ENCODE peak calls at places on chromosomes 2 and 18, in seven cellular contexts. M is heart left ventricle, H is fibroblast of lung, I is GM10248, K is lung, L is kidney, S is fibroblast of villous mesenchyme. R is an unnamed sample.

GRCh38 chr18:66872277-66872676 is 268.4 kb upstream of the CDH19 start:
- DNase-seq in M (no peak), H (peak), I (no peak), K (no peak), L (no peak), S (no peak), R (no peak)

GRCh38 chr18:8911408-8912340 is 190.8 kb upstream of the NDUFV2 start:
- DNase-seq in M (no peak), H (no peak), I (no peak), K (no peak), L (no peak), S (no peak), R (no peak)

GRCh38 chr2:169808211-169808610 is 9.5 kb downstream of the SSB start:
- DNase-seq in M (no peak), H (peak), I (no peak), K (no peak), L (no peak), S (peak), R (no peak)

GRCh38 chr2:95122197-95122551 is 566 bp upstream of the MRPS5 start:
- DNase-seq in M (no peak), H (no peak), I (no peak), K (no peak), L (no peak), S (no peak), R (no peak)

GRCh38 chr18:48142353-48142752 is 211.9 kb upstream of the SMAD2 start:
- DNase-seq in M (no peak), H (no peak), I (no peak), K (no peak), L (no peak), S (no peak), R (no peak)

GRCh38 chr2:45712538-45712937 is 61.1 kb downstream of the PRKCE start:
- DNase-seq in M (no peak), H (no peak), I (no peak), K (no peak), L (no peak), S (no peak), R (no peak)

GRCh38 chr18:22282311-22283235 is 113.2 kb downstream of the GATA6 start:
- DNase-seq in M (no peak), H (peak), I (no peak), K (no peak), L (no peak), S (peak), R (no peak)

GRCh38 chr18:27483266-27483665 is 298.2 kb upstream of the CHST9 start:
- DNase-seq in M (no peak), H (no peak), I (no peak), K (no peak), L (no peak), S (no peak), R (no peak)

GRCh38 chr18:692841-693240 is 19.6 kb downstream of the ENOSF1 start:
- DNase-seq in M (no peak), H (no peak), I (no peak), K (no peak), L (no peak), S (no peak), R (no peak)

GRCh38 chr18:3281456-3282400 is 19.8 kb downstream of the MYL12B start:
- DNase-seq in M (no peak), H (peak), I (peak), K (no peak), L (no peak), S (peak), R (no peak)

GRCh38 chr18:48129621-48130082 is 199.2 kb upstream of the SMAD2 start:
- DNase-seq in M (no peak), H (no peak), I (no peak), K (no peak), L (no peak), S (no peak), R (no peak)

GRCh38 chr2:18406219-18406618 is 154.2 kb downstream of the RDH14 start:
- DNase-seq in M (no peak), H (no peak), I (no peak), K (no peak), L (no peak), S (no peak), R (no peak)

DNA sequence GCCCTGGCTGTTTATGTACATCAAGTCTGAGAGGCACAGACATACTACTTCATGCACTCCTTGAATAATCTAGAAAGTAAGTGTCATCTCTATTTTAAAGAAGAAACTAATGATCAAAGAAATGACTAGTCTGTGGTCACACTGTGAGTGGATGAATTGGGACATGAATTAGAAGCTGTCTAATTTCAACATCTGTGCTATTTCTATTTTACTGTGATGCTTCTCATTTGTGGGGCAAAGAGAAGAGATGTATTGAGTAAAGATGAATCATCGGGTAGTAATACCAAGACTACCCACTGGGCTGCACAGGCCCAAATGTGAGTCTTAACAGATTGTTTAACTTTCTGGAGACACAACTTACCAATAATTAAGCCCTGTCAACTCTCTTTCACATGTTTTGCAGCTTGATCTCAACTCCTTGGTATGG is 42.4 kb upstream of the MTIF2 start:
- DNase-seq in M (no peak), H (peak), I (peak), K (no peak), L (no peak), S (peak), R (no peak)
- TF ChIP-seq CTCF in M (no peak), H (peak), I (no peak), K (no peak), L (no peak), S (peak), R (peak)

DNA sequence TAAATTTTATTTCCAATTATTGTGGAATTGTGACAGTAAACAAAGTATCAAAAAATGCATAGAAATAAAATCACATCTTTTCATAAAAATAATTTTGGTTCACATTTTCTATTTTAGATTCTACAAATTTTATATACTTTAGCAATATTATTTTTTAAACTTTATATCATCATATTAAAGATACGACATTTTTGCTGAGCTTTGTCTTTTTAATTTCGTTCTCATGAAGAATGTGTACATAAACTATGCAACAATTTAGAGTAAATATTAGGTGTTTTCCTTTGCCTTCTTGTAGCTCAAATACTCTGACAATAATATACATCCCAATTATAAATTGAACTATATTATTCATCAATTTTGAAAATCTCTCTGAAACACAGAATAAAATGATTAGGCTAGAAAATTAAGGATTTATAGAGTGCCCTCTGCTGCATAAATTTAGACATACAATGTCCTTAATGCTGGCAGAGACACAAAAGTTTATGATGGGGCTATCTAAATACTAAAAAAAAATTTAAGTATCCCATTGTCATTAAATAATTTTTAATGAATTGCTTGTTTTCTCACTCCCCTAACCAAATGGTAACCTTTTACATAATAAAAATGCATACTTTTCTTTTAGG is 45.7 kb downstream of the CCDC102B start:
- DNase-seq in M (no peak), H (no peak), I (no peak), K (no peak), L (no peak), S (no peak), R (no peak)
- TF ChIP-seq CTCF in M (no peak), H (peak), I (no peak), K (no peak), L (no peak), S (peak), R (peak)

GRCh38 chr2:69124327-69124726 is 111.3 kb downstream of the ANTXR1 start:
- DNase-seq in M (no peak), H (no peak), I (no peak), K (no peak), L (no peak), S (no peak), R (no peak)
- TF ChIP-seq CTCF in M (no peak), H (no peak), I (no peak), K (no peak), L (no peak), S (no peak), R (no peak)

GRCh38 chr2:209208211-209208610 is 215.6 kb upstream of the MAP2 start:
- DNase-seq in M (no peak), H (peak), I (peak), K (peak), L (no peak), S (peak), R (peak)
- TF ChIP-seq CTCF in M (peak), H (peak), I (peak), K (peak), L (peak), S (peak), R (peak)

GRCh38 chr2:50575232-50575631 is 456.7 kb downstream of the NRXN1 start:
- DNase-seq in M (no peak), H (no peak), I (no peak), K (no peak), L (no peak), S (no peak), R (no peak)
- TF ChIP-seq CTCF in M (no peak), H (no peak), I (no peak), K (no peak), L (no peak), S (no peak), R (no peak)

GRCh38 chr2:192749606-192750200 is 555.0 kb upstream of the TMEFF2 start:
- DNase-seq in M (no peak), H (peak), I (no peak), K (no peak), L (no peak), S (no peak), R (no peak)
- TF ChIP-seq CTCF in M (no peak), H (no peak), I (no peak), K (no peak), L (peak), S (no peak), R (peak)

DNA sequence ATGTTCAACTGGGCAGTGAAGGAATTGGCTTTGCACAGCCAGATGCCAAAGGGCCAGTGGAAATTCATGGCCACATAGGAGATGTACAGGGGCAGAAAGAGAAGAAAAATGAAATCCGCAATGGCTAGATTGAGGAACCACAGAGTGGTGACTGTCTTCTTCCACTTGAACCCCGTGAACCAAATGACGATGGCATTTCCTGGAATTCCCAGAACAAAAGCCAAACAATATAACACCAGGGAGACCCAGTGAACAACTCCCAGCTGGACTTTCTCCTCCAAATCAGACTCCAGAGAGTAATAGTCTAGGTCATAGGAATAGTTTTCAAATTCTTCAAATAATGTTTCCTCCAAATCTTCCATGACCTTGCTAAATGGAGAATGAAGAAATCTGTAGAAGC is 17.2 kb downstream of the EEF1B2 start:
- DNase-seq in M (no peak), H (no peak), I (no peak), K (no peak), L (no peak), S (no peak), R (no peak)
- TF ChIP-seq CTCF in M (no peak), H (no peak), I (no peak), K (no peak), L (no peak), S (no peak), R (no peak)